ENCODE peak calls at places on chromosome 16, in six cellular contexts. One of them, this sample, is unnamed.

GRCh38 chr16:3570420-3571062 is 6.7 kb downstream of the NLRC3 start:
- DNase-seq in myocyte: no peak
- DNase-seq in HT-29: no peak
- DNase-seq in renal cortical epithelial cell: no peak
- DNase-seq in ELR: peak; percentile 3
- DNase-seq in foreskin melanocyte: no peak
- DNase-seq in this sample: no peak

GRCh38 chr16:9647981-9648701 is 534.1 kb downstream of the GRIN2A start:
- DNase-seq in myocyte: no peak
- DNase-seq in HT-29: peak; percentile 54
- DNase-seq in renal cortical epithelial cell: peak; percentile 13
- DNase-seq in ELR: peak; percentile 30
- DNase-seq in foreskin melanocyte: peak; percentile 8
- DNase-seq in this sample: peak; percentile 10

GRCh38 chr16:56042416-56042815 is 148.9 kb upstream of the GNAO1 start:
- DNase-seq in myocyte: no peak
- DNase-seq in HT-29: no peak
- DNase-seq in renal cortical epithelial cell: no peak
- DNase-seq in ELR: no peak
- DNase-seq in foreskin melanocyte: no peak
- DNase-seq in this sample: no peak

GRCh38 chr16:88784074-88784855 is 755 bp downstream of the PIEZO1 start:
- DNase-seq in myocyte: peak; percentile 83
- DNase-seq in HT-29: peak; percentile 65
- DNase-seq in renal cortical epithelial cell: peak; percentile 42
- DNase-seq in ELR: peak; percentile 88
- DNase-seq in foreskin melanocyte: peak; percentile 56
- DNase-seq in this sample: peak; percentile 80

GRCh38 chr16:24538756-24539294 is 541 bp upstream of the RBBP6 start:
- DNase-seq in myocyte: no peak
- DNase-seq in HT-29: peak; percentile 81
- DNase-seq in renal cortical epithelial cell: no peak
- DNase-seq in ELR: no peak
- DNase-seq in foreskin melanocyte: no peak
- DNase-seq in this sample: peak; percentile 74

GRCh38 chr16:4746991-4747574 is 12.7 kb downstream of the DNAAF8 start:
- DNase-seq in myocyte: peak; percentile 21
- DNase-seq in HT-29: no peak
- DNase-seq in renal cortical epithelial cell: no peak
- DNase-seq in ELR: no peak
- DNase-seq in foreskin melanocyte: no peak
- DNase-seq in this sample: no peak

GRCh38 chr16:84810518-84811273 is 9.1 kb upstream of the CRISPLD2 start:
- DNase-seq in myocyte: no peak
- DNase-seq in HT-29: no peak
- DNase-seq in renal cortical epithelial cell: no peak
- DNase-seq in ELR: peak; percentile 67
- DNase-seq in foreskin melanocyte: no peak
- DNase-seq in this sample: no peak

GRCh38 chr16:72925631-72925979 is 122.3 kb downstream of the ZFHX3 start:
- DNase-seq in myocyte: no peak
- DNase-seq in HT-29: no peak
- DNase-seq in renal cortical epithelial cell: no peak
- DNase-seq in ELR: no peak
- DNase-seq in foreskin melanocyte: no peak
- DNase-seq in this sample: no peak

GRCh38 chr16:1653023-1653422 is 25.1 kb upstream of the JPT2 start:
- DNase-seq in myocyte: no peak
- DNase-seq in HT-29: no peak
- DNase-seq in renal cortical epithelial cell: no peak
- DNase-seq in ELR: no peak
- DNase-seq in foreskin melanocyte: no peak
- DNase-seq in this sample: no peak

GRCh38 chr16:69845181-69845580 is 83.0 kb downstream of the WWP2 start:
- DNase-seq in myocyte: no peak
- DNase-seq in HT-29: no peak
- DNase-seq in renal cortical epithelial cell: no peak
- DNase-seq in ELR: peak; percentile 35
- DNase-seq in foreskin melanocyte: no peak
- DNase-seq in this sample: no peak

GRCh38 chr16:73873643-73874042 is 423.0 kb upstream of the PSMD7 start:
- DNase-seq in myocyte: no peak
- DNase-seq in HT-29: no peak
- DNase-seq in renal cortical epithelial cell: no peak
- DNase-seq in ELR: no peak
- DNase-seq in foreskin melanocyte: no peak
- DNase-seq in this sample: no peak

GRCh38 chr16:78740269-78740668 is 640.8 kb downstream of the WWOX start:
- DNase-seq in myocyte: no peak
- DNase-seq in HT-29: no peak
- DNase-seq in renal cortical epithelial cell: no peak
- DNase-seq in ELR: no peak
- DNase-seq in foreskin melanocyte: no peak
- DNase-seq in this sample: no peak

This sample was measured in HFFc6.